ENCODE peak calls at places on chromosomes 7 and 10, in seven cellular contexts. One of them, this sample, is unnamed.

GRCh38 chr10:46245381-46245900 is 41.4 kb upstream of the ANTXRL start:
- DNase-seq in NCI-H1105 treated with DMSO at 0.1 percent for 48 hours: no peak
- DNase-seq in pulmonary artery endothelial cell: no peak
- DNase-seq in activated T-cell treated with anti-CD3 and anti-CD28 coated beads, Interleukin-2, amount 50 U/mL, for 4 hours: no peak
- DNase-seq in cardiac muscle cell: no peak
- DNase-seq in colonic mucosa: peak
- DNase-seq in ecto neural progenitor cell: no peak
- DNase-seq in this sample: no peak

GRCh38 chr10:306007-306406 is 170.8 kb downstream of the ZMYND11 start:
- DNase-seq in NCI-H1105 treated with DMSO at 0.1 percent for 48 hours: no peak
- DNase-seq in pulmonary artery endothelial cell: no peak
- DNase-seq in activated T-cell treated with anti-CD3 and anti-CD28 coated beads, Interleukin-2, amount 50 U/mL, for 4 hours: no peak
- DNase-seq in cardiac muscle cell: no peak
- DNase-seq in colonic mucosa: no peak
- DNase-seq in ecto neural progenitor cell: no peak
- DNase-seq in this sample: no peak

GRCh38 chr10:543131-543530 is 146.3 kb downstream of the DIP2C start:
- DNase-seq in NCI-H1105 treated with DMSO at 0.1 percent for 48 hours: no peak
- DNase-seq in pulmonary artery endothelial cell: no peak
- DNase-seq in activated T-cell treated with anti-CD3 and anti-CD28 coated beads, Interleukin-2, amount 50 U/mL, for 4 hours: no peak
- DNase-seq in cardiac muscle cell: no peak
- DNase-seq in colonic mucosa: no peak
- DNase-seq in ecto neural progenitor cell: no peak
- DNase-seq in this sample: no peak

GRCh38 chr7:5213286-5213645 is 23.2 kb downstream of the WIPI2 start:
- DNase-seq in NCI-H1105 treated with DMSO at 0.1 percent for 48 hours: no peak
- DNase-seq in pulmonary artery endothelial cell: no peak
- DNase-seq in activated T-cell treated with anti-CD3 and anti-CD28 coated beads, Interleukin-2, amount 50 U/mL, for 4 hours: no peak
- DNase-seq in cardiac muscle cell: no peak
- DNase-seq in colonic mucosa: no peak
- DNase-seq in ecto neural progenitor cell: no peak
- DNase-seq in this sample: no peak

GRCh38 chr7:98785929-98786571 is 83.8 kb downstream of the TMEM130 start:
- DNase-seq in NCI-H1105 treated with DMSO at 0.1 percent for 48 hours: no peak
- DNase-seq in pulmonary artery endothelial cell: no peak
- DNase-seq in activated T-cell treated with anti-CD3 and anti-CD28 coated beads, Interleukin-2, amount 50 U/mL, for 4 hours: no peak
- DNase-seq in cardiac muscle cell: no peak
- DNase-seq in colonic mucosa: no peak
- DNase-seq in ecto neural progenitor cell: no peak
- DNase-seq in this sample: no peak

GRCh38 chr10:8767616-8768015 is 713.1 kb downstream of the GATA3 start:
- DNase-seq in NCI-H1105 treated with DMSO at 0.1 percent for 48 hours: no peak
- DNase-seq in pulmonary artery endothelial cell: no peak
- DNase-seq in activated T-cell treated with anti-CD3 and anti-CD28 coated beads, Interleukin-2, amount 50 U/mL, for 4 hours: no peak
- DNase-seq in cardiac muscle cell: no peak
- DNase-seq in colonic mucosa: no peak
- DNase-seq in ecto neural progenitor cell: no peak
- DNase-seq in this sample: no peak

GRCh38 chr7:3722396-3722846 is 421.4 kb downstream of the SDK1 start:
- DNase-seq in NCI-H1105 treated with DMSO at 0.1 percent for 48 hours: no peak
- DNase-seq in pulmonary artery endothelial cell: no peak
- DNase-seq in activated T-cell treated with anti-CD3 and anti-CD28 coated beads, Interleukin-2, amount 50 U/mL, for 4 hours: peak
- DNase-seq in cardiac muscle cell: peak
- DNase-seq in colonic mucosa: no peak
- DNase-seq in ecto neural progenitor cell: peak
- DNase-seq in this sample: no peak

GRCh38 chr7:35420657-35421056 is 166.8 kb upstream of the TBX20 start:
- DNase-seq in NCI-H1105 treated with DMSO at 0.1 percent for 48 hours: no peak
- DNase-seq in pulmonary artery endothelial cell: no peak
- DNase-seq in activated T-cell treated with anti-CD3 and anti-CD28 coated beads, Interleukin-2, amount 50 U/mL, for 4 hours: no peak
- DNase-seq in cardiac muscle cell: peak
- DNase-seq in colonic mucosa: no peak
- DNase-seq in ecto neural progenitor cell: no peak
- DNase-seq in this sample: no peak

GRCh38 chr7:134777470-134777869 is 2.0 kb upstream of the CALD1 start:
- DNase-seq in NCI-H1105 treated with DMSO at 0.1 percent for 48 hours: no peak
- DNase-seq in pulmonary artery endothelial cell: no peak
- DNase-seq in activated T-cell treated with anti-CD3 and anti-CD28 coated beads, Interleukin-2, amount 50 U/mL, for 4 hours: no peak
- DNase-seq in cardiac muscle cell: no peak
- DNase-seq in colonic mucosa: no peak
- DNase-seq in ecto neural progenitor cell: no peak
- DNase-seq in this sample: no peak

GRCh38 chr10:19817251-19818046 is 1.2 kb downstream of the PLXDC2 start:
- DNase-seq in NCI-H1105 treated with DMSO at 0.1 percent for 48 hours: peak
- DNase-seq in pulmonary artery endothelial cell: no peak
- DNase-seq in activated T-cell treated with anti-CD3 and anti-CD28 coated beads, Interleukin-2, amount 50 U/mL, for 4 hours: no peak
- DNase-seq in cardiac muscle cell: peak
- DNase-seq in colonic mucosa: peak
- DNase-seq in ecto neural progenitor cell: peak
- DNase-seq in this sample: no peak